ENCODE peak calls at places on chromosomes 13 and 19, in eight cellular contexts. S is dorsolateral prefrontal cortex; A is mammary epithelial cell; X is CD4-positive, alpha-beta T cell; T is AG09319; U is ascending aorta; M is psoas muscle; P is AG09309. D is an unnamed sample.

GRCh38 chr13:42393573-42394360 is 121.8 kb downstream of the AKAP11 start:
- DNase-seq in X (no peak), T (no peak), U (no peak), S (no peak), M (no peak), P (no peak), A (no peak), D (no peak)

GRCh38 chr13:97111705-97112104 is 110.4 kb upstream of the MBNL2 start:
- DNase-seq in S (no peak), P (no peak), A (no peak), U (no peak), X (no peak), M (no peak), T (no peak), D (no peak)

GRCh38 chr19:35773020-35773809 is 2.1 kb upstream of the ARHGAP33 start:
- DNase-seq in M (no peak), T (no peak), U (no peak), A (peak), X (no peak), P (no peak), S (no peak), D (no peak)

GRCh38 chr13:78372581-78372980 is 230.8 kb downstream of the POU4F1 start:
- DNase-seq in U (no peak), M (no peak), X (no peak), A (no peak), T (no peak), S (no peak), P (no peak), D (no peak)

GRCh38 chr13:72637561-72637960 is 89.9 kb downstream of the MZT1 start:
- DNase-seq in S (no peak), M (no peak), U (no peak), T (no peak), X (no peak), P (no peak), A (no peak), D (no peak)

GRCh38 chr19:45179063-45179847 is 671 bp downstream of the BLOC1S3 start:
- DNase-seq in S (no peak), A (peak), U (no peak), X (no peak), T (no peak), M (peak), P (no peak), D (no peak)

GRCh38 chr19:594265-594870 is 4.7 kb downstream of the HCN2 start:
- DNase-seq in P (no peak), X (no peak), M (no peak), S (no peak), U (no peak), A (no peak), T (no peak), D (no peak)

GRCh38 chr19:575527-576506 is 3.4 kb downstream of the BSG start:
- DNase-seq in A (peak), X (no peak), S (no peak), U (no peak), T (no peak), P (no peak), M (peak), D (no peak)

GRCh38 chr13:73387318-73387717 is 328.5 kb downstream of the KLF5 start:
- DNase-seq in T (no peak), A (no peak), U (no peak), M (no peak), S (no peak), P (no peak), X (no peak), D (no peak)

GRCh38 chr19:55538132-55538531 is 1.2 kb upstream of the SBK2 start:
- DNase-seq in T (no peak), A (no peak), P (no peak), X (no peak), U (no peak), S (no peak), M (no peak), D (no peak)
- TF ChIP-seq CTCF in T (no peak), A (no peak), P (no peak), X (no peak), U (no peak), S (no peak), M (no peak), D (no peak)

GRCh38 chr13:80447747-80448146 is 106.8 kb upstream of the SPRY2 start:
- DNase-seq in P (no peak), X (no peak), T (no peak), U (no peak), A (no peak), M (no peak), S (no peak), D (no peak)
- TF ChIP-seq CTCF in P (no peak), X (no peak), T (no peak), U (no peak), A (no peak), M (no peak), S (no peak), D (no peak)

GRCh38 chr19:42277821-42278809 is 9.1 kb downstream of the CIC start:
- DNase-seq in M (no peak), P (no peak), S (no peak), T (no peak), X (no peak), A (peak), U (no peak), D (no peak)
- TF ChIP-seq CTCF in M (no peak), P (no peak), S (no peak), T (no peak), X (no peak), A (no peak), U (no peak), D (no peak)

GRCh38 chr19:54648129-54648528 is 14.7 kb upstream of the LILRB4 start:
- DNase-seq in P (no peak), U (no peak), M (no peak), X (no peak), T (no peak), A (no peak), S (no peak), D (no peak)

GRCh38 chr19:54650108-54650666 is 12.6 kb upstream of the LILRB4 start:
- DNase-seq in S (no peak), M (no peak), A (no peak), T (no peak), U (no peak), X (no peak), P (no peak), D (no peak)

GRCh38 chr19:54654447-54655321 is 8.1 kb upstream of the LILRB4 start:
- DNase-seq in U (no peak), M (no peak), S (no peak), A (no peak), X (no peak), T (no peak), P (no peak), D (no peak)

GRCh38 chr19:54653181-54653809 is 9.5 kb upstream of the LILRB4 start:
- DNase-seq in T (no peak), U (peak), M (no peak), X (no peak), A (no peak), P (no peak), S (no peak), D (no peak)
- TF ChIP-seq CTCF in T (peak), U (peak), M (peak), X (peak), A (peak), P (peak), S (peak), D (peak)

D was measured in mesothelial cell of epicardium.